ENCODE peak calls at places on chromosome 4, in six cellular contexts. I is H1, R is GM12878, L is HCT116, W is HepG2, U is K562. X is an unnamed sample.

GRCh38 chr4:128635141-128635911 is 174.2 kb upstream of the JADE1 start:
- DNase-seq in I (no peak), R (no peak), L (no peak), W (peak; percentile 15), U (peak; percentile 41), X (no peak)

GRCh38 chr4:169621754-169622481 is 1.5 kb downstream of the CLCN3 start:
- DNase-seq in I (no peak), R (no peak), L (no peak), W (peak; percentile 57), U (peak; percentile 21), X (no peak)

GRCh38 chr4:2728806-2729532 is 27.2 kb downstream of the TNIP2 start:
- DNase-seq in I (no peak), R (no peak), L (no peak), W (no peak), U (no peak), X (no peak)

GRCh38 chr4:90127223-90127705 is at the start of gene CCSER1:
- DNase-seq in I (no peak), R (no peak), L (peak; percentile 61), W (no peak), U (no peak), X (no peak)

GRCh38 chr4:154908168-154908567 is 127.1 kb downstream of the RBM46 start:
- DNase-seq in I (no peak), R (no peak), L (no peak), W (no peak), U (no peak), X (no peak)

GRCh38 chr4:47640911-47641310 is 155.8 kb downstream of the ATP10D start:
- DNase-seq in I (no peak), R (no peak), L (no peak), W (no peak), U (no peak), X (no peak)

GRCh38 chr4:46249106-46249505 is 125.3 kb upstream of the GABRG1 start:
- DNase-seq in I (no peak), R (no peak), L (no peak), W (no peak), U (no peak), X (no peak)

GRCh38 chr4:27702710-27703431 is 842.2 kb downstream of the STIM2 start:
- DNase-seq in I (no peak), R (no peak), L (peak; percentile 19), W (peak; percentile 6), U (peak; percentile 5), X (peak; percentile 18)

GRCh38 chr4:6777636-6778281 is 4.8 kb upstream of the KIAA0232 start:
- DNase-seq in I (no peak), R (no peak), L (no peak), W (peak; percentile 58), U (no peak), X (no peak)

GRCh38 chr4:137065306-137065705 is 467.0 kb downstream of the PCDH18 start:
- DNase-seq in I (no peak), R (no peak), L (no peak), W (no peak), U (no peak), X (no peak)

GRCh38 chr4:165540206-165540865 is 161.5 kb downstream of the CPE start:
- DNase-seq in I (no peak), R (no peak), L (no peak), W (no peak), U (no peak), X (no peak)

GRCh38 chr4:17515724-17516407 is 901 bp downstream of the CLRN2 start:
- DNase-seq in I (no peak), R (no peak), L (no peak), W (peak; percentile 41), U (no peak), X (no peak)

GRCh38 chr4:2354760-2355159 is 63.7 kb downstream of the ZFYVE28 start:
- DNase-seq in I (no peak), R (no peak), L (no peak), W (no peak), U (no peak), X (no peak)

GRCh38 chr4:69748176-69748575 is 12.2 kb downstream of the SULT1B1 start:
- DNase-seq in I (no peak), R (no peak), L (no peak), W (no peak), U (no peak), X (no peak)

GRCh38 chr4:8786166-8786565 is 85.5 kb downstream of the HMX1 start:
- DNase-seq in I (no peak), R (no peak), L (no peak), W (no peak), U (no peak), X (no peak)

GRCh38 chr4:169144061-169144600 is 126.6 kb downstream of the SH3RF1 start:
- DNase-seq in I (no peak), R (no peak), L (no peak), W (no peak), U (no peak), X (no peak)

GRCh38 chr4:72902354-72902753 is 167.2 kb downstream of the COX18 start:
- DNase-seq in I (no peak), R (no peak), L (no peak), W (no peak), U (no peak), X (no peak)

GRCh38 chr4:172362569-172362968 is 549.4 kb downstream of the GALNTL6 start:
- DNase-seq in I (no peak), R (no peak), L (no peak), W (no peak), U (no peak), X (no peak)

GRCh38 chr4:7190668-7191545 is 1.4 kb upstream of the SORCS2 start:
- DNase-seq in I (no peak), R (no peak), L (no peak), W (no peak), U (no peak), X (no peak)

GRCh38 chr4:87078987-87079469 is 141.4 kb downstream of the KLHL8 start:
- DNase-seq in I (no peak), R (no peak), L (no peak), W (no peak), U (no peak), X (no peak)

GRCh38 chr4:22668301-22668700 is 24.4 kb upstream of the GBA3 start:
- DNase-seq in I (no peak), R (no peak), L (no peak), W (no peak), U (no peak), X (no peak)

GRCh38 chr4:115090483-115091075 is 22.8 kb downstream of the NDST4 start:
- DNase-seq in I (no peak), R (no peak), L (peak; percentile 32), W (peak; percentile 24), U (peak; percentile 5), X (no peak)

GRCh38 chr4:109302366-109303140 is at the start of gene COL25A1:
- DNase-seq in I (peak; percentile 88), R (no peak), L (no peak), W (no peak), U (no peak), X (peak; percentile 80)

GRCh38 chr4:75672461-75673026 is 667 bp downstream of the G3BP2 start:
- DNase-seq in I (no peak), R (peak; percentile 8), L (peak; percentile 22), W (peak; percentile 36), U (peak; percentile 58), X (peak; percentile 13)

GRCh38 chr4:105698607-105699006 is 9.9 kb downstream of the INTS12 start:
- DNase-seq in I (no peak), R (no peak), L (no peak), W (no peak), U (no peak), X (no peak)

GRCh38 chr4:154593868-154594267 is 3.3 kb upstream of the FGA start:
- DNase-seq in I (no peak), R (no peak), L (no peak), W (no peak), U (no peak), X (no peak)

GRCh38 chr4:141417387-141417786 is 196.7 kb downstream of the ZNF330 start:
- DNase-seq in I (no peak), R (no peak), L (no peak), W (no peak), U (no peak), X (no peak)

GRCh38 chr4:8355864-8356565 is 84.5 kb downstream of the ACOX3 start:
- DNase-seq in I (no peak), R (no peak), L (no peak), W (no peak), U (no peak), X (no peak)

GRCh38 chr4:159141193-159141592 is 38.3 kb downstream of the RAPGEF2 start:
- DNase-seq in I (no peak), R (no peak), L (no peak), W (peak; percentile 71), U (no peak), X (no peak)

GRCh38 chr4:56272003-56272402 is 115.3 kb downstream of the AASDH start:
- DNase-seq in I (no peak), R (no peak), L (no peak), W (no peak), U (no peak), X (no peak)

GRCh38 chr4:94420356-94420755 is 31.4 kb upstream of the PDLIM5 start:
- DNase-seq in I (no peak), R (no peak), L (no peak), W (no peak), U (no peak), X (no peak)

GRCh38 chr4:76892601-76893000 is 5.3 kb downstream of the SOWAHB start:
- DNase-seq in I (no peak), R (no peak), L (no peak), W (no peak), U (no peak), X (no peak)
- TF ChIP-seq ZNF274 in I (no peak), R (no peak), L (no peak), W (no peak), U (no peak), X (no peak)

DNA sequence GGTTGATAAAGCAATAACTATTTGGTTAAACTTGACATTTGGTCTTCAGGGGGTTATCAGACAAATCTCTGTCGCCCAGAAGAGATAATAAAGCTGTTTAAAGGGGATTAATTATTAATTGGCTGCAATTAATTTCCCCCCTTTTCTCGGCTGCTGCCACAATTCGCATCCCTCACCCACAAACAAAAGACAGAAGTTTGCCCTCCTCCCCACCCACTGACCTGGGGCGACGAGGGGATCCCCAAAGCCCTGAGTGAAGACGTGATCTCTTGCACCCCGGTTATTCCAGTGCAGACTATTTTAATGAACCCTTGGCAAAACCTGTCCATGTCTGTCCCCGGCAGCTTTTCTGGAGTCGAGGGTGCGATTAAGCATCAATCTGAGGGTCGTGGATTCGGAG is 55.7 kb upstream of the TMEM33 start:
- DNase-seq in I (no peak), R (no peak), L (no peak), W (no peak), U (no peak), X (no peak)
- H3K27me3 ChIP-seq in I (peaks cover 98% of the 10 kb centered on the region), R (peaks cover 22% of the 10 kb centered on the region), L (no peaks in the 10 kb centered on the region), W (peaks cover 25% of the 10 kb centered on the region), U (peaks cover 32% of the 10 kb centered on the region), X (peaks cover 98% of the 10 kb centered on the region)

DNA sequence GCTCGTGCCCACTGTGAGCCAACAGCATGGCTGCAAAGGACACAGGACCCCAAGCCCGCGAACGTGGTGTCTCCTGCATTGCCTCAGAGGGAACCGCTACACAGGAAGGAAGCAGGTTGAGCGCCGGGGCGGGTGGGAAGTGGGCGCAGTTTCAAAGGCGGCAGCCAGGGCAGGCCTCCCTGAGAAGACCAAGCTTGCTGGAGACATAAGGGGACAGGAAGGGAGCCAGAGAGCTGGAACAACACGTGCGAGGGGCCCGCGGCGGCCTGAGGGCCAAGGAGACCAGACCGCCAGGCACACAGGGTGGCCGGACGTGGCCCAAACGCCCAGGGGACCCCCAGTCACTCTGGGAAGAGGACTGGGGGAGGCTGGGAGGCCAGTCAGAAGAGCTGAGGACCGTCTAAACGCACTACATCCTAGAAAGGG is 32.0 kb downstream of the CTBP1 start:
- DNase-seq in I (no peak), R (no peak), L (no peak), W (no peak), U (no peak), X (no peak)
- H3K4me3 ChIP-seq in I (no peak overlapping the region), R (peak overlapping the region; percentile 45), L (no peak overlapping the region), W (no peak overlapping the region), U (no peak overlapping the region), X (no peak overlapping the region)

GRCh38 chr4:119692001-119692400 is 63.4 kb upstream of the PDE5A start:
- DNase-seq in I (no peak), R (no peak), L (no peak), W (no peak), U (no peak), X (no peak)
- TF ChIP-seq ZNF274 in I (no peak), R (no peak), L (no peak), W (no peak), U (no peak), X (no peak)